ENCODE peak calls at places on chromosomes 11 and 22, in eight cellular contexts. Y is neural progenitor cell; T is naive thymus-derived CD4-positive, alpha-beta T cell; S is mammary epithelial cell; E is Peyer's patch; M is HL-60; X is PC-9; L is uterus. R is an unnamed sample.

GRCh38 chr11:113241190-113242051 is 73.0 kb upstream of the TTC12 start:
- DNase-seq in X (no peak), L (no peak), M (no peak), E (no peak), S (no peak), Y (no peak), T (no peak), R (no peak)

GRCh38 chr11:125451400-125452124 is 44.5 kb downstream of the FEZ1 start:
- DNase-seq in E (no peak), T (no peak), M (no peak), Y (peak), X (no peak), S (peak), L (no peak), R (peak)

GRCh38 chr11:35518766-35519165 is 6.7 kb downstream of the PAMR1 start:
- DNase-seq in M (no peak), L (no peak), S (no peak), T (no peak), Y (no peak), X (no peak), E (no peak), R (no peak)

GRCh38 chr22:31538815-31539214 is 42.5 kb downstream of the SFI1 start:
- DNase-seq in Y (no peak), X (no peak), M (no peak), T (no peak), L (no peak), S (no peak), E (no peak), R (no peak)

GRCh38 chr11:128422576-128423370 is 164.6 kb downstream of the ETS1 start:
- DNase-seq in M (no peak), L (no peak), T (peak), X (no peak), E (no peak), S (no peak), Y (peak), R (no peak)

GRCh38 chr11:20112291-20113146 is 47.8 kb downstream of the DBX1 start:
- DNase-seq in M (peak), E (peak), X (peak), S (peak), Y (no peak), T (no peak), L (peak), R (peak)

GRCh38 chr11:8610532-8611116 is 16.6 kb upstream of the STK33 start:
- DNase-seq in S (no peak), Y (no peak), M (no peak), L (no peak), E (no peak), T (peak), X (no peak), R (no peak)

GRCh38 chr11:113849713-113850112 is 25.7 kb downstream of the USP28 start:
- DNase-seq in X (no peak), Y (no peak), T (no peak), L (no peak), S (no peak), M (no peak), E (no peak), R (no peak)

GRCh38 chr11:103844327-103845215 is 191.9 kb upstream of the DDI1 start:
- DNase-seq in M (no peak), L (no peak), S (no peak), X (no peak), T (no peak), E (no peak), Y (no peak), R (no peak)

GRCh38 chr22:24843048-24843447 is 37.0 kb downstream of the SGSM1 start:
- DNase-seq in S (no peak), E (no peak), M (no peak), Y (peak), L (no peak), T (no peak), X (no peak), R (no peak)

GRCh38 chr11:65452806-65453490 is 30.4 kb downstream of the NEAT1 start:
- DNase-seq in M (no peak), T (no peak), Y (no peak), S (peak), E (no peak), X (peak), L (peak), R (no peak)

GRCh38 chr11:114774599-114775365 is 96.5 kb downstream of the NXPE2 start:
- DNase-seq in T (no peak), X (no peak), S (peak), E (no peak), L (no peak), Y (peak), M (peak), R (peak)

GRCh38 chr11:122137081-122137793 is 21.2 kb upstream of the BLID start:
- DNase-seq in T (no peak), Y (no peak), M (no peak), E (no peak), S (peak), X (peak), L (no peak), R (no peak)
- H3K27ac ChIP-seq in T (no peak), Y (no peak), M (no peak), E (no peak), S (peak), X (peak), L (no peak), R (no peak)

DNA sequence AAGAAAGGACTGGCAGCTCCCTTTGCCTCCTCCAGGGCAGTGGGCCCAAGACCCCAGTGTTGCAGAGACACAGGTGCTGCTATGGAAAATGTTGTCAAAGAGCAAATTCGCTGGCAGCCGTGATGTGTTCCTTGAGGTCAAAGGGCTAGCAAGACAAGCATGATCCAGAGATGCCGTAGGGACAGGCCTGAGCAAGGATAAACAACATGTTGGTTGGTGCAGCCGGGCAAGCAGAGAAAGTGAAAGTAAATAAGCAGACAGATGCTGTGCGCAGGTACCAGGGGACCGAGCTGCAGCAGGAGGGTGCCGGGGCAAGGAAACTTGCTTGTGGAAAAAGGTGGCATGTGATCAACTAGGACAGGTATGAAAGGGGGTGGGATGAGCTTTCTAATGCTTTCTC is 125.5 kb upstream of the NECTIN1 start:
- DNase-seq in X (no peak), M (no peak), T (no peak), Y (no peak), E (peak), S (no peak), L (no peak), R (peak)
- H3K27ac ChIP-seq in X (no peak), M (no peak), T (no peak), Y (no peak), E (no peak), S (no peak), L (no peak), R (no peak)

DNA sequence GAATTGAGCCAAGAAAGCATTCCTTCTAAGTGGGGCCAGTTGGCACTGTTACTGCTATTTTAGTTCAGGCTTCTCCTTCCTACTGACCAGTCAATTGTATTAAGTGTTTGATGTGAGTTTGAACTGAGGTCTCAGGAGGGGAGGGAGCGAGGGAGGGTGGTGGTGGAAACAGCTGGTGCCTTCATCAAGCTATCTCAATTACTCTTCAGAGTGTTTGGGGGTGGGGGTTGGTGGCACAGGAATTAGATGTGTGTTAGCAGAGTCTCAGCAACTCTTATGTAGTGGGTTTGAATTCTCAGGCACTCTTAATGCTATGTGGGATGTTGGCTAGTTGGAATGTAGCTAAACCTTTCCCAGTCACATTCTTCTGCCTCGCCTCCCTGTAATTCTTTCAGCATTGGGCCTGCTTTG is 14.5 kb downstream of the CTNND1 start:
- DNase-seq in S (no peak), L (no peak), T (no peak), Y (peak), M (no peak), X (peak), E (no peak), R (no peak)
- H3K27ac ChIP-seq in S (peak), L (peak), T (no peak), Y (peak), M (no peak), X (peak), E (peak), R (peak)

DNA sequence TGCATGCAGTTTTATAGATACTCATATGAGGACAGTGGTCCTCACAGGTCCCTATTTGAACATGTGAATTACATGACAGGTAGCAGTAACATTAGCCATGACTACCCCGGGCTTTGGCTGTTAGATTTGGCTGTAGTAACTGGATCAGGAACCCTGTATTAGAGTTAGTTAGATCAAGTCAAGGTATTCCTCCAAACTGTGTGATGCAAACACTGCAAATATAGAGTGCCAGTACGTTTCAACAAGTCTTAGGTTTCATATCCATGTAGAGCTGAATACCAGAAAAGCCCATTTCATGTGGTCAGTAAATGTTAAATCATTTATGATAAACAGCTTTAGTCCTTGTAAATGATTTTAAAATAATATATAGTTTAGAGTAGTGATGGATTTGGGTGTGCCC is 29.5 kb upstream of the PITPNB start:
- DNase-seq in M (no peak), S (no peak), E (no peak), T (no peak), L (no peak), X (no peak), Y (no peak), R (no peak)
- H3K27ac ChIP-seq in M (no peak), S (no peak), E (no peak), T (no peak), L (no peak), X (no peak), Y (no peak), R (no peak)

DNA sequence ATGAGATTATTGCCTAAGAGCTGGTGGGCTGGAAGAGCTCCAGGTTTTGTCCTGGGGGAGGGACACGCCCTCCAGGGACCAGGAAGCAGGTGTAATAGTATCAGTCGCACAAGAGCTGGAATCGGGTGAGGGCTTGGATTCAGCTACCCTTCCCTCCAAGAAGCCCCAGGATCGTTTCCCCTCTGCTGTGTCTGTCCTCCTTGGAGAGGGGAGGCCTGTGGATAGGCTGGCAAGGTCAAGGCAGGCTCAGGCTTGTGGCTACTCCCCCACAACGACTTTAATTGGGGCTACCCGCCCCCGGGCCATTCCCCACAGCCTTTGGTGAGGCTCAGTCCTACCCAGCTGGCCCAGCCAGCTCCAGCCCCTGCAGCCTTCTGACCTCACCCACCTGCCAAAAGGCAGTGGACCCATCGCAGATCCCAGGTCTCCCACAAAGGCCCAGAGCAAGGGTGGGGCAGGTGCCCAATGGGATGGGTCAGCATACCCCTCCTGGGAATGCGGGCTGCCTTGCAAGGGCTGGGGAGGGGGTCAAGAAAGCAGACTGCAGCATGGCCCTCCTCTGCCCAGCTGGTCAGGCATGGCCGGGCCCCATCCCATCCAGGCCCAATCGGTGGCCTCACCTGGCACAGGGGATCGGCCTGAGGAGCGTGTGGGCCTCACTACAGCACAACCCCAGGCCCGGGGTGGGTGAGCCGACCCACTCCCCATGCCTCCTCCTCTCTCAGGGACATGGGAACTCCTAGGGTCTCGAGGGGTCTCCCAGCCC is 1.0 kb downstream of the CTSD start:
- DNase-seq in X (peak), T (no peak), S (peak), M (peak), E (peak), Y (no peak), L (no peak), R (peak)
- H3K27ac ChIP-seq in X (peak), T (peak), S (peak), M (peak), E (peak), Y (no peak), L (peak), R (peak)

GRCh38 chr22:46652081-46652929 is 32.1 kb downstream of the GRAMD4 start:
- DNase-seq in M (no peak), S (no peak), L (no peak), X (no peak), E (no peak), Y (no peak), T (no peak), R (no peak)

GRCh38 chr22:46649176-46650077 is 29.2 kb downstream of the GRAMD4 start:
- DNase-seq in M (no peak), E (no peak), Y (no peak), T (no peak), L (peak), X (no peak), S (no peak), R (no peak)

GRCh38 chr22:46652930-46653331 is 32.7 kb downstream of the GRAMD4 start:
- DNase-seq in E (no peak), M (no peak), X (no peak), S (no peak), Y (no peak), T (no peak), L (peak), R (no peak)

GRCh38 chr22:46650078-46650810 is 30.1 kb downstream of the GRAMD4 start:
- DNase-seq in T (no peak), E (no peak), M (no peak), X (no peak), L (no peak), S (no peak), Y (no peak), R (no peak)

GRCh38 chr22:46651316-46651715 is 31.1 kb downstream of the GRAMD4 start:
- DNase-seq in L (no peak), T (no peak), X (no peak), M (no peak), E (no peak), S (no peak), Y (no peak), R (no peak)
- H3K27ac ChIP-seq in L (no peak), T (no peak), X (no peak), M (no peak), E (no peak), S (no peak), Y (no peak), R (no peak)

DNA sequence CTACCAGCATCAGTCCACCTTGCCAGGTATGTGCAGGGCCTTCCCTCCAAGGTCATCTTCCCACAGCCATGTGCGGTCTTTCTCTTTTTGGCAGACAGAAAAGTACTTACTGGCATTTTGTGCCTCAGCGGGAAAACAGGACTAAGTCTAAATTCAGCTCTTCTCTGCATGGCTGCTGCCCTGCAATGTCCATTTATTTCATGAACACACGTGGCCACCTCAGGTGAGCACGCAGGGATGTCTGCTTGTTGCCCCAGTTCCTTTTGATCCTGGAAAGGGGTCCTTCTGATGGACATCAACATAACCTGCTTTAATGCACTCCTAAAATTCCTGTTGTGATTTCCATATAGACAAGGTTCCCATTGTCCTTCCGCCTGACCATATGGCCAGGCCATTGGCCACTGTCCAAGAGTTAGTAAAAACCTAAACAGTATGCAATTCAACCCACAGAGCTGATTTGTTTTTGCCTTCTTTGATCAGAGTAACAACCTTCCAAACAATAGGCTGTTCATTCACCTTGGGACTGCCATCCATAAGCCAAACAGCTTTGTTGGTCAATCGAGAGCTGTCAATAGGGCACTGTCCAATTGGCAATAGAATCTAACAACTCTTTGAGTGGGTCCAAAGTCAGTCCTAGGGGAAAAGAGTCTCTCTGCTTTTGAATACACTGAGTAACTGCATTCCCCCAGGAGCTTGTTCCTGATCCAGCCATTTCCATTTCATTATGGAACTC is 5.9 kb downstream of the TREH start:
- DNase-seq in S (peak), M (no peak), L (no peak), X (peak), T (no peak), E (no peak), Y (no peak), R (no peak)
- H3K27ac ChIP-seq in S (no peak), M (no peak), L (no peak), X (no peak), T (no peak), E (peak), Y (no peak), R (no peak)

DNA sequence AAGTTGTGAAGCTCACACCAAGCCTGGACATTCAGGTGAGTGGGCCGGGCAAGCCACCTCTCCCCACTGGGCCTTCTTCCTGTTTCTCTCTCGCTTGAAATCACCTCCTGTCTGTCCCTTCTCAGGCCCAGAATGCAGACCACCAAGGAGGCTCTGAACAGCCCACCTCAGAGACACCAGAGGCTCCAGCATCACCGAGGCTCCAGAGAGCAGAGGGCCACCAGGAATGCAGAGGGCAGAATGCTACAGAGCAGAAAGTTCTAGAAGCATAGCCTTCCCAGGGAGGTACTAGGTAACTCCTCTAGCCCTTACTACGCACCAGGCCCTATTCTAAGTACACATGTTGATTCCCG is 14.8 kb upstream of the IL2RB start:
- DNase-seq in E (no peak), L (no peak), S (no peak), M (no peak), X (no peak), Y (no peak), T (no peak), R (no peak)
- H3K27ac ChIP-seq in E (peak), L (no peak), S (no peak), M (no peak), X (no peak), Y (no peak), T (no peak), R (no peak)

GRCh38 chr11:33160147-33160546 is 1.1 kb downstream of the CSTF3 start:
- DNase-seq in L (no peak), E (no peak), S (peak), M (no peak), T (no peak), Y (peak), X (peak), R (no peak)
- H3K27ac ChIP-seq in L (no peak), E (no peak), S (peak), M (peak), T (peak), Y (no peak), X (peak), R (no peak)